ENCODE peak calls at places on chromosome 1, in nine cellular contexts. One of them, this sample, is unnamed.

GRCh38 chr1:81706650-81707435 is 93.9 kb upstream of the ADGRL2 start:
- DNase-seq in heart left ventricle: no peak
- DNase-seq in NB4: no peak
- DNase-seq in OCI-LY7: no peak
- DNase-seq in IMR-90: peak
- DNase-seq in AG09309: no peak
- DNase-seq in mammary epithelial cell: peak
- DNase-seq in PC-3: peak
- DNase-seq in psoas muscle: no peak
- DNase-seq in this sample: no peak

GRCh38 chr1:67682659-67683197 is 2.3 kb upstream of the GADD45A start:
- DNase-seq in AG09309: peak
- DNase-seq in PC-3: peak
- DNase-seq in NB4: no peak
- DNase-seq in heart left ventricle: no peak
- DNase-seq in IMR-90: peak
- DNase-seq in psoas muscle: no peak
- DNase-seq in OCI-LY7: no peak
- DNase-seq in mammary epithelial cell: peak
- DNase-seq in this sample: no peak

GRCh38 chr1:96579639-96580038 is 141.9 kb upstream of the PTBP2 start:
- DNase-seq in heart left ventricle: no peak
- DNase-seq in NB4: peak
- DNase-seq in IMR-90: peak
- DNase-seq in OCI-LY7: no peak
- DNase-seq in mammary epithelial cell: peak
- DNase-seq in AG09309: no peak
- DNase-seq in psoas muscle: no peak
- DNase-seq in PC-3: peak
- DNase-seq in this sample: no peak

GRCh38 chr1:94608142-94608851 is 66.7 kb upstream of the F3 start:
- DNase-seq in AG09309: no peak
- DNase-seq in psoas muscle: no peak
- DNase-seq in IMR-90: no peak
- DNase-seq in PC-3: peak
- DNase-seq in OCI-LY7: no peak
- DNase-seq in NB4: peak
- DNase-seq in heart left ventricle: no peak
- DNase-seq in mammary epithelial cell: no peak
- DNase-seq in this sample: no peak

GRCh38 chr1:30627206-30627605 is 96.2 kb downstream of the MATN1 start:
- DNase-seq in heart left ventricle: no peak
- DNase-seq in PC-3: no peak
- DNase-seq in mammary epithelial cell: no peak
- DNase-seq in OCI-LY7: no peak
- DNase-seq in psoas muscle: no peak
- DNase-seq in IMR-90: no peak
- DNase-seq in AG09309: no peak
- DNase-seq in NB4: no peak
- DNase-seq in this sample: no peak

GRCh38 chr1:17668638-17669175 is 86.4 kb upstream of the ACTL8 start:
- DNase-seq in heart left ventricle: no peak
- DNase-seq in IMR-90: no peak
- DNase-seq in AG09309: no peak
- DNase-seq in PC-3: no peak
- DNase-seq in mammary epithelial cell: no peak
- DNase-seq in OCI-LY7: no peak
- DNase-seq in psoas muscle: no peak
- DNase-seq in NB4: no peak
- DNase-seq in this sample: no peak

GRCh38 chr1:207803678-207804077 is 51.8 kb downstream of the CD46 start:
- DNase-seq in IMR-90: no peak
- DNase-seq in psoas muscle: no peak
- DNase-seq in heart left ventricle: no peak
- DNase-seq in OCI-LY7: no peak
- DNase-seq in mammary epithelial cell: no peak
- DNase-seq in PC-3: no peak
- DNase-seq in NB4: no peak
- DNase-seq in AG09309: no peak
- DNase-seq in this sample: no peak

GRCh38 chr1:40694353-40694874 is 2.9 kb downstream of the NFYC start:
- DNase-seq in mammary epithelial cell: no peak
- DNase-seq in OCI-LY7: no peak
- DNase-seq in AG09309: no peak
- DNase-seq in heart left ventricle: no peak
- DNase-seq in IMR-90: no peak
- DNase-seq in psoas muscle: no peak
- DNase-seq in PC-3: no peak
- DNase-seq in NB4: no peak
- DNase-seq in this sample: no peak

GRCh38 chr1:205423814-205424399 is 2.1 kb upstream of the LEMD1 start:
- DNase-seq in IMR-90: no peak
- DNase-seq in OCI-LY7: no peak
- DNase-seq in PC-3: no peak
- DNase-seq in heart left ventricle: no peak
- DNase-seq in psoas muscle: no peak
- DNase-seq in AG09309: no peak
- DNase-seq in mammary epithelial cell: no peak
- DNase-seq in NB4: no peak
- DNase-seq in this sample: no peak

GRCh38 chr1:114145504-114146160 is 8.0 kb downstream of the SYT6 start:
- DNase-seq in NB4: no peak
- DNase-seq in IMR-90: no peak
- DNase-seq in OCI-LY7: no peak
- DNase-seq in AG09309: no peak
- DNase-seq in PC-3: no peak
- DNase-seq in psoas muscle: no peak
- DNase-seq in mammary epithelial cell: no peak
- DNase-seq in heart left ventricle: no peak
- DNase-seq in this sample: no peak

GRCh38 chr1:12424793-12425192 is 193.2 kb downstream of the DHRS3 start:
- DNase-seq in heart left ventricle: no peak
- DNase-seq in NB4: no peak
- DNase-seq in OCI-LY7: no peak
- DNase-seq in psoas muscle: no peak
- DNase-seq in IMR-90: peak
- DNase-seq in PC-3: no peak
- DNase-seq in AG09309: no peak
- DNase-seq in mammary epithelial cell: no peak
- DNase-seq in this sample: no peak

GRCh38 chr1:155137550-155137949 is 1.9 kb downstream of the SLC50A1 start:
- DNase-seq in OCI-LY7: no peak
- DNase-seq in NB4: no peak
- DNase-seq in mammary epithelial cell: no peak
- DNase-seq in psoas muscle: no peak
- DNase-seq in PC-3: no peak
- DNase-seq in IMR-90: no peak
- DNase-seq in AG09309: no peak
- DNase-seq in heart left ventricle: no peak
- DNase-seq in this sample: no peak

GRCh38 chr1:155139895-155140629 is at the start of gene DPM3:
- DNase-seq in psoas muscle: peak
- DNase-seq in OCI-LY7: peak
- DNase-seq in NB4: peak
- DNase-seq in AG09309: no peak
- DNase-seq in mammary epithelial cell: peak
- DNase-seq in PC-3: peak
- DNase-seq in heart left ventricle: peak
- DNase-seq in IMR-90: peak
- DNase-seq in this sample: no peak

GRCh38 chr1:155141799-155142198 is 1.5 kb upstream of the DPM3 start:
- DNase-seq in PC-3: no peak
- DNase-seq in OCI-LY7: no peak
- DNase-seq in IMR-90: no peak
- DNase-seq in heart left ventricle: no peak
- DNase-seq in NB4: no peak
- DNase-seq in mammary epithelial cell: no peak
- DNase-seq in psoas muscle: no peak
- DNase-seq in AG09309: no peak
- DNase-seq in this sample: no peak

GRCh38 chr1:155137129-155137528 is 1.5 kb downstream of the SLC50A1 start:
- DNase-seq in mammary epithelial cell: no peak
- DNase-seq in OCI-LY7: no peak
- DNase-seq in IMR-90: no peak
- DNase-seq in NB4: no peak
- DNase-seq in PC-3: no peak
- DNase-seq in AG09309: no peak
- DNase-seq in heart left ventricle: no peak
- DNase-seq in psoas muscle: no peak
- DNase-seq in this sample: no peak

DNA sequence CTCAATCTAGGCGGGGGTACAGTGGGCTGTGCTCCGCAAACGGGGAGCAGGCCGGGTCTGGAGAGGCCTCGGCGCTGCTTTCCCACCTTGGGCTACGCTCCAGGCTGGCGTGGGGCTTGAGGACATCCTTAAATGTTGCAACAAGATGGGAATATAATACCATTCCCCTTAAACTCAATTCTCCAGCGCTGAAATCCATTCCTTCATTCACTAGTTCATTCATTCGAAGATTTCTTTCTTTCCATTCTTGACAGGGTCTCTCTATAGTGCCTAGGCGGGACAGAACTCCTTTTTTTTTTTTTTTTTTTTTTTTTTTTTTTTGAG is 261 bp upstream of the DPM3 start:
- DNase-seq in AG09309: no peak
- DNase-seq in PC-3: no peak
- DNase-seq in NB4: no peak
- DNase-seq in IMR-90: no peak
- DNase-seq in psoas muscle: no peak
- DNase-seq in OCI-LY7: no peak
- DNase-seq in heart left ventricle: no peak
- DNase-seq in mammary epithelial cell: no peak
- DNase-seq in this sample: no peak
- H3K4me3 ChIP-seq in AG09309: peak
- H3K4me3 ChIP-seq in PC-3: peak
- H3K4me3 ChIP-seq in NB4: peak
- H3K4me3 ChIP-seq in IMR-90: peak
- H3K4me3 ChIP-seq in psoas muscle: peak
- H3K4me3 ChIP-seq in OCI-LY7: peak
- H3K4me3 ChIP-seq in heart left ventricle: peak
- H3K4me3 ChIP-seq in mammary epithelial cell: peak
- H3K4me3 ChIP-seq in this sample: peak

GRCh38 chr1:172177849-172178248 is 242.6 kb upstream of the C1orf105 start:
- DNase-seq in IMR-90: no peak
- DNase-seq in NB4: no peak
- DNase-seq in AG09309: no peak
- DNase-seq in mammary epithelial cell: no peak
- DNase-seq in psoas muscle: no peak
- DNase-seq in heart left ventricle: no peak
- DNase-seq in OCI-LY7: no peak
- DNase-seq in PC-3: peak
- DNase-seq in this sample: peak

GRCh38 chr1:172178846-172179245 is 241.6 kb upstream of the C1orf105 start:
- DNase-seq in PC-3: no peak
- DNase-seq in NB4: no peak
- DNase-seq in AG09309: no peak
- DNase-seq in OCI-LY7: no peak
- DNase-seq in psoas muscle: no peak
- DNase-seq in heart left ventricle: no peak
- DNase-seq in mammary epithelial cell: no peak
- DNase-seq in IMR-90: no peak
- DNase-seq in this sample: no peak

GRCh38 chr1:172185206-172185605 is 235.3 kb upstream of the C1orf105 start:
- DNase-seq in NB4: peak
- DNase-seq in psoas muscle: no peak
- DNase-seq in OCI-LY7: peak
- DNase-seq in PC-3: no peak
- DNase-seq in AG09309: no peak
- DNase-seq in mammary epithelial cell: no peak
- DNase-seq in heart left ventricle: no peak
- DNase-seq in IMR-90: peak
- DNase-seq in this sample: no peak

GRCh38 chr1:172176206-172176605 is 244.3 kb upstream of the C1orf105 start:
- DNase-seq in AG09309: no peak
- DNase-seq in NB4: no peak
- DNase-seq in heart left ventricle: no peak
- DNase-seq in PC-3: no peak
- DNase-seq in mammary epithelial cell: no peak
- DNase-seq in psoas muscle: no peak
- DNase-seq in OCI-LY7: no peak
- DNase-seq in IMR-90: no peak
- DNase-seq in this sample: no peak

DNA sequence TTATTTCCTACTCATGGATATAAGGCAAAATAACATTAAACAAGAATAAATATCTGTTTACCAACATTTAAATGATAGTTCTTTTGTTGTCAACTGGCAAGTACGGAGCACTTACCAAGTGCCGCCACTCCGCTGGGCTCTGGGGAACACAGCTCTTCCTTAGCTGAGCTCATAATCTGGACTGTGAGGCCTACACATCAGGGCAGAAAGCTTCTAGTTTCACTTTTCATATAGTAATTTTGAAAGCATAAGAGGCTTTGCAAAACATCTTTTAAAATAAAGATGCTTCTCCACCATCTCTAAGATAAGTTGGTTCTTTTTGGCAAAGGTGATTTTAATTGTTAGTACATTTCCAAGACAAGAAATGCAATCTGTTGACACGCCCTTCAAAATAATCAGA is 239.6 kb upstream of the C1orf105 start:
- DNase-seq in NB4: no peak
- DNase-seq in heart left ventricle: peak
- DNase-seq in mammary epithelial cell: peak
- DNase-seq in IMR-90: peak
- DNase-seq in OCI-LY7: no peak
- DNase-seq in PC-3: no peak
- DNase-seq in psoas muscle: peak
- DNase-seq in AG09309: no peak
- DNase-seq in this sample: no peak
- H3K4me3 ChIP-seq in NB4: no peak
- H3K4me3 ChIP-seq in heart left ventricle: peak
- H3K4me3 ChIP-seq in mammary epithelial cell: no peak
- H3K4me3 ChIP-seq in IMR-90: peak
- H3K4me3 ChIP-seq in OCI-LY7: peak
- H3K4me3 ChIP-seq in PC-3: no peak
- H3K4me3 ChIP-seq in psoas muscle: peak
- H3K4me3 ChIP-seq in AG09309: no peak
- H3K4me3 ChIP-seq in this sample: no peak

GRCh38 chr1:84619383-84620093 is 45.3 kb upstream of the CTBS start:
- DNase-seq in heart left ventricle: no peak
- DNase-seq in mammary epithelial cell: peak
- DNase-seq in PC-3: peak
- DNase-seq in IMR-90: peak
- DNase-seq in psoas muscle: no peak
- DNase-seq in OCI-LY7: no peak
- DNase-seq in NB4: peak
- DNase-seq in AG09309: no peak
- DNase-seq in this sample: no peak
- H3K4me3 ChIP-seq in heart left ventricle: no peak
- H3K4me3 ChIP-seq in mammary epithelial cell: no peak
- H3K4me3 ChIP-seq in PC-3: peak
- H3K4me3 ChIP-seq in IMR-90: no peak
- H3K4me3 ChIP-seq in psoas muscle: no peak
- H3K4me3 ChIP-seq in OCI-LY7: no peak
- H3K4me3 ChIP-seq in NB4: no peak
- H3K4me3 ChIP-seq in AG09309: no peak
- H3K4me3 ChIP-seq in this sample: no peak

DNA sequence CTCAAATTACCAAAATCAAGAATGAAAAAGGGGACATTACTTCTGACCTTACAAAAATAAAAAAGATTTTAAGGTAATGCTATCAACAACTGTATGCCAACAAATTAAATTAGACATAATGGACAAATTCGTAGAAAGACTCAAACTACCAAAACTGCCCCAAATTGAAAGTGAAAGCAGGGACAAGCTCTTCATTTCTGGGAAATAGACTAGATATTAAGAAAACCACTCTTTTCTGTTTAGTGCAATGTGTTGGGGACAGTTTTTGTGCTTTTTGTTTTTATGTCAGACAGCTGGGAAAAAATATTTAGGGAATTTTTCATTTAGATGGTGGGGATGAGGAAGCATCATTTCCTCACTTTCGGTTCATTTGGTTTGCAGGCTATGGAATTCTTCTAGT is 4.9 kb upstream of the GBP1 start:
- DNase-seq in mammary epithelial cell: no peak
- DNase-seq in OCI-LY7: peak
- DNase-seq in IMR-90: no peak
- DNase-seq in heart left ventricle: no peak
- DNase-seq in NB4: no peak
- DNase-seq in PC-3: no peak
- DNase-seq in AG09309: no peak
- DNase-seq in psoas muscle: no peak
- DNase-seq in this sample: no peak
- H3K4me3 ChIP-seq in mammary epithelial cell: peak
- H3K4me3 ChIP-seq in OCI-LY7: peak
- H3K4me3 ChIP-seq in IMR-90: no peak
- H3K4me3 ChIP-seq in heart left ventricle: peak
- H3K4me3 ChIP-seq in NB4: peak
- H3K4me3 ChIP-seq in PC-3: peak
- H3K4me3 ChIP-seq in AG09309: no peak
- H3K4me3 ChIP-seq in psoas muscle: peak
- H3K4me3 ChIP-seq in this sample: no peak

This sample was measured in LNCaP clone FGC.